ENCODE peak calls at places on chromosome 6, in nine cellular contexts. M is AG04450, H is nephron progenitor cell, C is mesothelial cell of epicardium, B is GM13977, F is MM.1S, Q is thoracic aorta, L is cardiac muscle cell, R is brain microvascular endothelial cell. G is an unnamed sample.

GRCh38 chr6:148157841-148158240 is 184.8 kb upstream of the SASH1 start:
- DNase-seq in M (no peak), H (no peak), C (no peak), B (no peak), F (no peak), Q (no peak), L (no peak), R (no peak), G (no peak)

GRCh38 chr6:5707646-5708045 is 299.1 kb downstream of the NRN1 start:
- DNase-seq in M (no peak), H (no peak), C (no peak), B (no peak), F (no peak), Q (no peak), L (no peak), R (no peak), G (no peak)

GRCh38 chr6:6851059-6851658 is 256.6 kb upstream of the RREB1 start:
- DNase-seq in M (peak), H (no peak), C (no peak), B (no peak), F (no peak), Q (peak), L (no peak), R (peak), G (no peak)

GRCh38 chr6:41191569-41191968 is 9.4 kb downstream of the TREML2 start:
- DNase-seq in M (no peak), H (peak), C (no peak), B (peak), F (no peak), Q (no peak), L (peak), R (no peak), G (peak)

GRCh38 chr6:54729716-54730115 is 116.9 kb upstream of the FAM83B start:
- DNase-seq in M (no peak), H (no peak), C (no peak), B (no peak), F (no peak), Q (no peak), L (no peak), R (no peak), G (no peak)

GRCh38 chr6:41970436-41970846 is 28.8 kb upstream of the CCND3 start:
- DNase-seq in M (no peak), H (no peak), C (no peak), B (no peak), F (no peak), Q (no peak), L (no peak), R (peak), G (no peak)

GRCh38 chr6:51060262-51060762 is 241.6 kb downstream of the TFAP2B start:
- DNase-seq in M (no peak), H (no peak), C (no peak), B (no peak), F (no peak), Q (no peak), L (no peak), R (no peak), G (no peak)

GRCh38 chr6:163955752-163956151 is 541.2 kb downstream of the QKI start:
- DNase-seq in M (no peak), H (no peak), C (no peak), B (no peak), F (no peak), Q (no peak), L (no peak), R (no peak), G (no peak)

GRCh38 chr6:12119085-12119588 is 107.0 kb downstream of the HIVEP1 start:
- DNase-seq in M (no peak), H (no peak), C (no peak), B (peak), F (peak), Q (no peak), L (no peak), R (no peak), G (peak)

GRCh38 chr6:21371676-21372161 is 221.8 kb upstream of the SOX4 start:
- DNase-seq in M (no peak), H (no peak), C (no peak), B (no peak), F (no peak), Q (no peak), L (peak), R (no peak), G (no peak)

GRCh38 chr6:13724174-13724573 is 12.5 kb upstream of the RANBP9 start:
- DNase-seq in M (no peak), H (no peak), C (no peak), B (no peak), F (no peak), Q (no peak), L (no peak), R (no peak), G (no peak)

GRCh38 chr6:291697-292505 is at the start of gene DUSP22:
- DNase-seq in M (peak), H (peak), C (peak), B (peak), F (peak), Q (peak), L (peak), R (peak), G (peak)

GRCh38 chr6:56802570-56802969 is 152.3 kb upstream of the BEND6 start:
- DNase-seq in M (no peak), H (no peak), C (no peak), B (no peak), F (no peak), Q (no peak), L (no peak), R (peak), G (no peak)

GRCh38 chr6:26187981-26188635 is 100.9 kb downstream of the HFE start:
- DNase-seq in M (no peak), H (no peak), C (no peak), B (no peak), F (peak), Q (no peak), L (peak), R (no peak), G (no peak)

GRCh38 chr6:149845549-149845948 is 18.6 kb downstream of the LRP11 start:
- DNase-seq in M (no peak), H (no peak), C (no peak), B (no peak), F (no peak), Q (no peak), L (no peak), R (no peak), G (no peak)

GRCh38 chr6:107665386-107665785 is 158.7 kb downstream of the SCML4 start:
- DNase-seq in M (no peak), H (no peak), C (no peak), B (no peak), F (no peak), Q (no peak), L (no peak), R (no peak), G (no peak)

GRCh38 chr6:16421462-16421960 is 183.1 kb downstream of the GMPR start:
- DNase-seq in M (no peak), H (no peak), C (no peak), B (no peak), F (no peak), Q (no peak), L (no peak), R (no peak), G (no peak)

GRCh38 chr6:77834591-77834996 is 181.8 kb downstream of the MEI4 start:
- DNase-seq in M (no peak), H (no peak), C (no peak), B (no peak), F (no peak), Q (no peak), L (no peak), R (no peak), G (no peak)

GRCh38 chr6:132253906-132254305 is 147.4 kb downstream of the MOXD1 start:
- DNase-seq in M (no peak), H (no peak), C (no peak), B (no peak), F (no peak), Q (no peak), L (no peak), R (no peak), G (no peak)

GRCh38 chr6:161369339-161369738 is 95.5 kb upstream of the AGPAT4 start:
- DNase-seq in M (peak), H (no peak), C (no peak), B (no peak), F (no peak), Q (no peak), L (no peak), R (peak), G (no peak)

GRCh38 chr6:161549977-161550655 is 276.3 kb upstream of the AGPAT4 start:
- DNase-seq in M (no peak), H (no peak), C (no peak), B (no peak), F (no peak), Q (no peak), L (no peak), R (peak), G (no peak)

GRCh38 chr6:129695373-129696027 is 14.5 kb downstream of the ARHGAP18 start:
- DNase-seq in M (no peak), H (no peak), C (no peak), B (no peak), F (no peak), Q (no peak), L (no peak), R (no peak), G (no peak)

GRCh38 chr6:127550403-127550802 is 26.6 kb upstream of the C6orf58 start:
- DNase-seq in M (no peak), H (no peak), C (no peak), B (no peak), F (no peak), Q (no peak), L (no peak), R (no peak), G (no peak)

GRCh38 chr6:6543181-6543879 is 45.2 kb upstream of the LY86 start:
- DNase-seq in M (no peak), H (no peak), C (no peak), B (peak), F (peak), Q (no peak), L (no peak), R (no peak), G (peak)

GRCh38 chr6:107458687-107459282 is 579 bp downstream of the PDSS2 start:
- DNase-seq in M (no peak), H (no peak), C (no peak), B (peak), F (peak), Q (no peak), L (peak), R (no peak), G (peak)

GRCh38 chr6:31922942-31923341 is 4.6 kb upstream of the C2 start:
- DNase-seq in M (no peak), H (no peak), C (no peak), B (no peak), F (no peak), Q (no peak), L (no peak), R (no peak), G (no peak)

GRCh38 chr6:133804263-133804662 is 84.7 kb upstream of the TCF21 start:
- DNase-seq in M (no peak), H (no peak), C (no peak), B (no peak), F (no peak), Q (no peak), L (no peak), R (peak), G (no peak)

GRCh38 chr6:20876016-20876415 is 341.8 kb downstream of the CDKAL1 start:
- DNase-seq in M (peak), H (no peak), C (no peak), B (no peak), F (no peak), Q (no peak), L (no peak), R (peak), G (no peak)

GRCh38 chr6:7742214-7742613 is 16.3 kb downstream of the BMP6 start:
- DNase-seq in M (no peak), H (no peak), C (no peak), B (no peak), F (no peak), Q (no peak), L (no peak), R (no peak), G (no peak)

GRCh38 chr6:79672631-79673065 is 41.5 kb downstream of the SH3BGRL2 start:
- DNase-seq in M (no peak), H (no peak), C (no peak), B (peak), F (peak), Q (no peak), L (no peak), R (peak), G (peak)

GRCh38 chr6:15871211-15871770 is 208.5 kb upstream of the DTNBP1 start:
- DNase-seq in M (no peak), H (no peak), C (no peak), B (no peak), F (no peak), Q (no peak), L (no peak), R (no peak), G (no peak)

GRCh38 chr6:90369024-90369519 is 72.4 kb upstream of the BACH2 start:
- DNase-seq in M (peak), H (no peak), C (no peak), B (peak), F (peak), Q (peak), L (no peak), R (peak), G (peak)

GRCh38 chr6:88856566-88856965 is 106.9 kb downstream of the RNGTT start:
- DNase-seq in M (no peak), H (no peak), C (no peak), B (no peak), F (no peak), Q (no peak), L (no peak), R (no peak), G (no peak)

GRCh38 chr6:169070506-169071176 is 183.0 kb downstream of the THBS2 start:
- DNase-seq in M (peak), H (no peak), C (no peak), B (no peak), F (no peak), Q (peak), L (no peak), R (peak), G (no peak)

GRCh38 chr6:40356242-40356910 is 230.8 kb downstream of the LRFN2 start:
- DNase-seq in M (no peak), H (no peak), C (no peak), B (no peak), F (no peak), Q (no peak), L (no peak), R (peak), G (no peak)

GRCh38 chr6:14897836-14898235 is 348.0 kb upstream of the JARID2 start:
- DNase-seq in M (no peak), H (no peak), C (no peak), B (no peak), F (no peak), Q (no peak), L (no peak), R (no peak), G (no peak)

GRCh38 chr6:99818161-99818560 is 175.9 kb downstream of the MCHR2 start:
- DNase-seq in M (no peak), H (no peak), C (no peak), B (no peak), F (no peak), Q (no peak), L (no peak), R (no peak), G (no peak)

GRCh38 chr6:151284012-151284411 is 44.2 kb downstream of the AKAP12 start:
- DNase-seq in M (no peak), H (no peak), C (no peak), B (no peak), F (no peak), Q (no peak), L (no peak), R (no peak), G (no peak)

DNA sequence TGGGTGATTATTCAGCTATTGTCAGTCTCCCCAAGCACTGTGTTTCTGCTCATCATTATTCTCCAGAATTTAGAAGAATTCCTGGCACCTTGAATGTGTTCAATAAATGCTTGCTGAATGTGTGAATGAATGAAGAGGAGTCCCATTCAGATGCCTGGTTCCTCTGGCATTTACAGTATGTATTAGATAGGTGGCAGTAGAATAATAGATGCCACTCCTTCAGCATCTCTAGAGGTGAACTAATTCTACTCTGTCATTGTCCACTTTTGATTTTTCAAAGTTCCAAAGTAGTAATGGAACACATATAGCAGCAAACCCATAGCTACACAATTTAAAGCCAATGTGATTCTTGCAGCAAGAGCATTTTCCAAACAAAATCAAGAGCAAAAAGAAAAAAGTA is 118.9 kb upstream of the CEP162 start:
- DNase-seq in M (no peak), H (no peak), C (no peak), B (no peak), F (no peak), Q (no peak), L (no peak), R (no peak), G (no peak)
- TF ChIP-seq CTCF in M (peak), H (no peak), C (no peak), B (no peak), F (no peak), Q (no peak), L (peak), R (peak), G (no peak)

GRCh38 chr6:137165375-137166246 is 7.8 kb downstream of the IL22RA2 start:
- DNase-seq in M (no peak), H (no peak), C (no peak), B (peak), F (peak), Q (no peak), L (no peak), R (no peak), G (peak)
- TF ChIP-seq CTCF in M (peak), H (no peak), C (no peak), B (peak), F (peak), Q (no peak), L (peak), R (no peak), G (peak)

GRCh38 chr6:37585523-37585905 is 85.8 kb upstream of the CCDC167 start:
- DNase-seq in M (no peak), H (no peak), C (no peak), B (no peak), F (no peak), Q (no peak), L (no peak), R (no peak), G (no peak)
- TF ChIP-seq CTCF in M (no peak), H (no peak), C (no peak), B (no peak), F (no peak), Q (no peak), L (no peak), R (no peak), G (no peak)

DNA sequence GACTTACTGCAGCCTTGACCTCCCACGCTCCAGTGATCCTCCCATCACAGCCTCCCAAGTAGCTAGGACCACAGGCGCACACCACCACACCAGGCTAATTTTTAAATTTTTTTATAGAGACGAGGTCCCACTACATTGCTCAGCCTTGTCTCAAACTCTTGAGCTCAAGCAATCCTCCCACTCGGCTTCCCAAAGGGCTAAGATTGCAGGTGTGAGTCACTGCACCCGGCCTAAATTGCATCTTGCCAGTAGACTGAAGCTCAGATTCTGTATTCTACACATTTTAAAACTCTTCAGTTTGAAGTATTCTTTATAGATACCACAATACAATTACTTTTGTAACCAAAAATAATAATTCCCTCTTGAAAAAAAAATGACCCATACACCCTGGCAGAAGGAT is 11.4 kb downstream of the NUDT3 start:
- DNase-seq in M (no peak), H (no peak), C (no peak), B (no peak), F (no peak), Q (no peak), L (no peak), R (no peak), G (no peak)
- TF ChIP-seq CTCF in M (no peak), H (no peak), C (no peak), B (no peak), F (no peak), Q (no peak), L (no peak), R (no peak), G (no peak)

G was measured in GM10248.